ENCODE peak calls at places on chromosomes 7 and 10, in eight cellular contexts. L is cardiac fibroblast; D is epithelial cell of esophagus; N is nephron progenitor cell; W is pancreas; R is CD4-positive, alpha-beta T cell; F is progenitor cell of endocrine pancreas; I is dorsolateral prefrontal cortex. K is an unnamed sample.

GRCh38 chr7:111012799-111013675 is 77.9 kb upstream of the LRRN3 start:
- DNase-seq in L (no peak), D (peak; percentile 67), N (no peak), W (no peak), R (no peak), F (no peak), I (no peak), K (no peak)

GRCh38 chr7:34453150-34453549 is 204.9 kb upstream of the NPSR1 start:
- DNase-seq in L (peak; percentile 40), D (no peak), N (no peak), W (no peak), R (no peak), F (no peak), I (no peak), K (no peak)

GRCh38 chr10:75505840-75506506 is 74.5 kb downstream of the LRMDA start:
- DNase-seq in L (no peak), D (no peak), N (no peak), W (no peak), R (no peak), F (no peak), I (no peak), K (no peak)

GRCh38 chr10:44569193-44570091 is 184.5 kb upstream of the CXCL12 start:
- DNase-seq in L (peak; percentile 94), D (no peak), N (no peak), W (no peak), R (no peak), F (no peak), I (no peak), K (no peak)

GRCh38 chr10:25487266-25487665 is 312.5 kb downstream of the GPR158 start:
- DNase-seq in L (no peak), D (no peak), N (no peak), W (no peak), R (no peak), F (no peak), I (no peak), K (no peak)

GRCh38 chr10:20466731-20467130 is 430.4 kb downstream of the NEBL start:
- DNase-seq in L (peak; percentile 29), D (peak; percentile 10), N (no peak), W (no peak), R (no peak), F (no peak), I (no peak), K (no peak)

GRCh38 chr10:98097175-98097574 is 37.3 kb upstream of the R3HCC1L start:
- DNase-seq in L (no peak), D (no peak), N (no peak), W (no peak), R (no peak), F (no peak), I (no peak), K (no peak)

GRCh38 chr10:120505866-120506265 is 48.8 kb downstream of the PLPP4 start:
- DNase-seq in L (peak; percentile 9), D (peak; percentile 41), N (no peak), W (no peak), R (no peak), F (no peak), I (no peak), K (no peak)

GRCh38 chr10:17206210-17206709 is 4.8 kb upstream of the TRDMT1 start:
- DNase-seq in L (peak; percentile 55), D (peak; percentile 91), N (no peak), W (no peak), R (peak; percentile 28), F (no peak), I (no peak), K (no peak)

GRCh38 chr7:35729061-35729783 is 34.3 kb upstream of the HERPUD2 start:
- DNase-seq in L (no peak), D (no peak), N (no peak), W (no peak), R (no peak), F (no peak), I (no peak), K (no peak)

GRCh38 chr7:43292384-43292783 is 179.9 kb downstream of the HECW1 start:
- DNase-seq in L (no peak), D (no peak), N (no peak), W (no peak), R (no peak), F (no peak), I (no peak), K (no peak)

GRCh38 chr7:140940866-140941265 is 16.1 kb upstream of the BRAF start:
- DNase-seq in L (no peak), D (no peak), N (no peak), W (no peak), R (no peak), F (no peak), I (no peak), K (no peak)

GRCh38 chr7:93843260-93843659 is 47.3 kb downstream of the TFPI2 start:
- DNase-seq in L (no peak), D (no peak), N (no peak), W (no peak), R (no peak), F (no peak), I (no peak), K (no peak)

DNA sequence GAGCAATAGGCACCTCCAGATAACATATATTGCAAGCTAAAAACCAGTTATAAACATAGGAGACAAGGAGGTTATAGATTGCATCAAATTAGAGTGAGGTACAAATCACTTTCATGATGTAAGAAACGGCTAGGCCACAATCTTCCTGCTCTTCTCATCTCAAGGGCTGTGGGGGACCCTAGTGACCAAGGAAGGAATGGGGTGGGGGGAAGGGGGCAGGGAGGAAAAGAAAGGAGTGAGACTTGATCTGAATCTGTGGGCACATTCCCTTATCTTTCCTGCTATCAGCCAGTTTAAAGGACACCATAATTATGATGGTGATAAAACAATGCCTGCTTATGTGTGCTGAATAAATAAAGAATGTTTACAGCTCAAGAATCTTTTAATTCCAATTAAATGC is 2.5 kb downstream of the SKIDA1 start:
- DNase-seq in L (no peak), D (no peak), N (no peak), W (no peak), R (no peak), F (no peak), I (no peak), K (no peak)
- TF ChIP-seq CTCF in L (no peak), D (no peak), N (no peak), W (no peak), R (no peak), F (no peak), I (no peak), K (no peak)

GRCh38 chr7:30795161-30795943 is 24.1 kb downstream of the MINDY4 start:
- DNase-seq in L (no peak), D (peak; percentile 17), N (peak; percentile 36), W (no peak), R (no peak), F (no peak), I (no peak), K (no peak)
- TF ChIP-seq CTCF in L (no peak), D (no peak), N (no peak), W (no peak), R (no peak), F (no peak), I (no peak), K (no peak)

GRCh38 chr7:151311294-151311864 is 30.2 kb upstream of the NUB1 start:
- DNase-seq in L (no peak), D (no peak), N (no peak), W (no peak), R (no peak), F (no peak), I (no peak), K (no peak)

GRCh38 chr7:151309306-151309705 is 32.3 kb upstream of the NUB1 start:
- DNase-seq in L (peak; percentile 78), D (no peak), N (no peak), W (no peak), R (no peak), F (no peak), I (no peak), K (no peak)

GRCh38 chr7:151312356-151312755 is 29.3 kb upstream of the NUB1 start:
- DNase-seq in L (no peak), D (no peak), N (no peak), W (no peak), R (no peak), F (no peak), I (no peak), K (no peak)

GRCh38 chr7:151308791-151309190 is 32.8 kb upstream of the NUB1 start:
- DNase-seq in L (no peak), D (no peak), N (no peak), W (no peak), R (no peak), F (no peak), I (no peak), K (no peak)

DNA sequence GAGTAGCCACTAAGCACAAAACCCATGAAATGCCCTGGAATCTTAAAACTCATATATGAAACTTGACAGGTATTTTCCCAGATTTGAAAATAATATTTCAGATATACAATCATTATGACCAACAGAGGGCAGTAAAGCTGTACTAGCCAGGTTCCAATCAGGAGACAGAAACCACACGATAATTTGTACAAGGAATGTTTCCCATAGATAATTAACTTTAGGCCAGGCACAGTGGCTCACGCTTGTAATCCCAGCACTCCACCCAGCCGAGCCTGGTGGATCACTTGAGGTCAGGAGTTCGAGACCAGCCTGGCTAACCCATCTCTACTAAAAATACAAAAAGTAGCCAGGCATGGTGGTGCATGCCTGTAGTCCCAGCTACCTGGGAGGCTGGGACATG is 31.0 kb upstream of the NUB1 start:
- DNase-seq in L (peak; percentile 35), D (peak; percentile 21), N (no peak), W (no peak), R (no peak), F (no peak), I (no peak), K (no peak)
- TF ChIP-seq CTCF in L (peak; percentile 50), D (peak; percentile 36), N (peak; percentile 13), W (no peak), R (no peak), F (peak; percentile 43), I (no peak), K (peak; percentile 37)

GRCh38 chr7:5390918-5391317 is 32.7 kb downstream of the TNRC18 start:
- DNase-seq in L (no peak), D (no peak), N (no peak), W (no peak), R (no peak), F (no peak), I (no peak), K (no peak)

GRCh38 chr7:5394264-5395105 is 29.1 kb downstream of the TNRC18 start:
- DNase-seq in L (no peak), D (no peak), N (no peak), W (no peak), R (no peak), F (no peak), I (no peak), K (no peak)

GRCh38 chr7:5395246-5395645 is 28.4 kb downstream of the TNRC18 start:
- DNase-seq in L (no peak), D (no peak), N (no peak), W (no peak), R (no peak), F (no peak), I (no peak), K (no peak)

GRCh38 chr7:5393748-5394147 is 29.9 kb downstream of the TNRC18 start:
- DNase-seq in L (no peak), D (no peak), N (no peak), W (no peak), R (no peak), F (no peak), I (no peak), K (no peak)

DNA sequence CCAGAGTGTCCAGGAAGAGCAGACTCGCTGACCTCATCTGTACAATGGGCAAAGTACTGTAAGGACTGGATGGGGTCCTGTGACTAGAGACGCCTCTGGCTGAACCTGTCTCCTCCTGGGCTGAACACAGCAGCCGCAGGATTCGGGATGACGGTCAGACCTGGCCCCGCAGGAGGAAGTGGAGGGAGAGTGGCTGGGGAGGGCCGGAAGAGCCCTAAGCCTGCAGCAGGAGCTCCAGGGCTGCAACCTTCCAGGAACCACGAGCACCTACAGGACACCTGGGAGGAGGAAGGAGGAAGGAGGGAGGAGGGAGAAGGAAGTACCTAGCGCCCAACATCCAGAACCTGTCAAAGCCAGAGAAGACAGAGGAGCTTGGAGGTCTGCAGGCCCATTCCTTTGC is 30.3 kb downstream of the TNRC18 start:
- DNase-seq in L (no peak), D (no peak), N (no peak), W (no peak), R (no peak), F (no peak), I (no peak), K (no peak)
- TF ChIP-seq CTCF in L (no peak), D (no peak), N (no peak), W (no peak), R (no peak), F (no peak), I (no peak), K (no peak)